ENCODE peak calls at places on chromosomes 3 and 15, in seven cellular contexts. Z is left ventricle myocardium inferior, M is A673, S is trophoblast cell, Y is GM23338, P is PC-3, W is aorta. H is an unnamed sample. For H3K4me1, the result is how much of the 10 kb centered on the place peaks cover.

GRCh38 chr3:59425371-59425770 is 375.5 kb upstream of the CFAP20DC start:
- DNase-seq in Z (no peak), M (no peak), S (peak), Y (no peak), P (peak), W (no peak), H (peak)

GRCh38 chr15:73969151-73969759 is 22.8 kb downstream of the STOML1 start:
- DNase-seq in Z (no peak), M (no peak), S (no peak), Y (no peak), P (no peak), W (peak), H (no peak)

GRCh38 chr15:26656080-26656479 is 116.8 kb downstream of the GABRB3 start:
- DNase-seq in Z (no peak), M (no peak), S (no peak), Y (no peak), P (peak), W (no peak), H (no peak)

GRCh38 chr3:144104146-144104545 is 132.5 kb downstream of the DIPK2A start:
- DNase-seq in Z (no peak), M (no peak), S (no peak), Y (no peak), P (no peak), W (no peak), H (no peak)

GRCh38 chr15:61195116-61196002 is 33.7 kb downstream of the RORA start:
- DNase-seq in Z (no peak), M (peak), S (peak), Y (peak), P (peak), W (no peak), H (peak)

GRCh38 chr3:133591271-133591742 is 17.8 kb downstream of the CDV3 start:
- DNase-seq in Z (no peak), M (no peak), S (peak), Y (no peak), P (peak), W (no peak), H (no peak)

GRCh38 chr15:51776952-51777574 is 25.7 kb downstream of the TMOD2 start:
- DNase-seq in Z (no peak), M (peak), S (peak), Y (peak), P (peak), W (no peak), H (peak)

GRCh38 chr15:25989327-25989726 is 126.2 kb upstream of the ATP10A start:
- DNase-seq in Z (no peak), M (no peak), S (peak), Y (peak), P (no peak), W (no peak), H (peak)

GRCh38 chr3:111871809-111872623 is 13.0 kb downstream of the PHLDB2 start:
- DNase-seq in Z (no peak), M (no peak), S (no peak), Y (no peak), P (no peak), W (no peak), H (no peak)

GRCh38 chr3:64093825-64094712 is 70.8 kb upstream of the PSMD6 start:
- DNase-seq in Z (no peak), M (no peak), S (no peak), Y (no peak), P (peak), W (no peak), H (no peak)

GRCh38 chr3:148173836-148174235 is 523.9 kb upstream of the AGTR1 start:
- DNase-seq in Z (no peak), M (no peak), S (no peak), Y (no peak), P (no peak), W (no peak), H (no peak)

GRCh38 chr3:46110701-46111493 is 83.6 kb upstream of the XCR1 start:
- DNase-seq in Z (no peak), M (no peak), S (peak), Y (peak), P (peak), W (no peak), H (no peak)
- H3K4me1 ChIP-seq in Z (under half), M (under half), S (under half), Y (under half), P (half or more), W (under half), H (under half)

DNA sequence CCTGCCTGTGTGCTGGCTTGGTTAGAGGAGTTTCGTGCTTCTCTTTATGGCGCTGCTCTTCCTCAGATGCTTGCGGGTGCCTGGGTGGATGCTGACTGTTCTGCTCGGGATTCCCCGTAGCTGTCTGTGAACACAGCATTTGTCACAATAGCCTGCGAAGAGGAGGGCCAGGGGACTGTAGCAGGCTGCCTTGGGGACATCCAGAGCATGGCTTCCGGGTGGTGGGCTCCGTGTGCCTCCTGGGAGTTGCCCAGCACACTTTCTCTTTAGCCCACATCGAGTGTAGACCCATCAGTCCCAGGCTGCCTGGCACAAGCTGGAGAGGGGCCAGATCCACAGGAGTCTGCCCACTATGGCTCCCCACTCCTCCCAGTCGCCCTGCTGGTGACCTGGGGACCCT is 22.4 kb downstream of the LRRK1 start:
- DNase-seq in Z (no peak), M (no peak), S (no peak), Y (no peak), P (no peak), W (no peak), H (no peak)
- H3K27ac ChIP-seq in Z (no peak), M (no peak), S (no peak), Y (no peak), P (no peak), W (no peak), H (no peak)

DNA sequence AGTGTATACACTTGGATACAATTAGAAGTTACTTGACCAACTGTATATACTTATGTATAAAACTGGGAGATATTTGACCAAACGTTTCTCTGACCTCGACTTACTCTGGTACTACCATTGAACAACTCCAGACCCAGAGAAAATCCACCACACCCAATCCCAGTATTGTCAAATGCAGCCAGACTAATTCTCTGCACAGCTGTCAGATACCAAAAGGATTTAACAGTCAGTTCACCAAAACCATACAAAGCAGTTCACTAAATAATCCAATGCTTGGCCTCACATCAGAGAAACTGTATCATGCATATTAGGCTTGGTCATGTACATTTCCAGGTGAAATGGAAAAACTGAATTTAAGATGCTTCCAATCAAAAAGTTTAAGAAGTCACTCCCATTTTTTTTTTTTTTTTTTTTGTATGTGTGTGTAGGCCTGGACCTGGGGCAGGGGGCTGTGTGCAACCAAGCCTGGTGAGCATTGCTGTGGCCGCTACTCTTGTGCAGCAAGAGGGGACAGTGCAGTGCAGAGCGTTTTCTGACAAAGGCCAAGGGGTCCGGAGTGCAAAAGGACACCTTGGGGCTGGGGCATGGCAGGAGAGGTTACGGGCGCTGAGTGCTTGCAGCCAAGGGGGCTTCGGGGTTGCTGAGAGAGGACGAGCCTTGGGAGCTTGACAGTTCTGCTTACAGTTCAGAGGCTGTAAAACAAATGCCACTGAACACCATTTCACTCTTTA is 1.4 kb downstream of the TOMM70 start:
- DNase-seq in Z (no peak), M (no peak), S (no peak), Y (no peak), P (no peak), W (no peak), H (no peak)
- H3K4me3 ChIP-seq in Z (peak), M (peak), S (no peak), Y (peak), P (peak), W (peak), H (peak)

GRCh38 chr3:152381881-152382295 is 113.2 kb downstream of the MBNL1 start:
- DNase-seq in Z (no peak), M (no peak), S (no peak), Y (no peak), P (no peak), W (no peak), H (no peak)
- H3K4me1 ChIP-seq in Z (half or more), M (half or more), S (under half), Y (under half), P (under half), W (under half), H (under half)

DNA sequence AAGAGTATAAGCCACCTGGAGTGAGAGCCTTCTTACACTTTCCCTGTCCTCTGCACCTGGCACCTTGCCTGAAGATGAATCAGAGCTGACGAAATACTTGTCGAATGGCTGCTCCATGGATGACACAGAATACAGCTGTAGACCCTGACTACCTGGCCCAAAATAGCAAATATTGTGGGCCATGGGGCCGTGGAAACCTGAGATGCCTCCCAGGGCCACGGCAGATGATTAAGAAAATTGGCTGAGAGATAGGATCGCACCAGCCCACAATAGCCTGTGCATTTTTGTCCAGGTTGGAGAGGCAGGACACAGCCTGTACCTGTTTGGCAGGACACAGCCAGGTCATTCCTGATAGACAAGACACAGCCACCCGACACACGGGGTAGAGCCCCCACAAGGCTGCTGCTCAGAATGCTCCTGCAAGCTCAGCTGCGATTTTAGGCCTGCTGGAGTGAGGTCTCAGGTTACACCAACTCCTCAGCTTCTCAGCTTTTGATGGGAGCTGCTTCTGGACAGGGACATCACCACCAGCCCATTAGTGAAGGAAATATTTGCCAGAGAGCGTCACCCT is 22.9 kb upstream of the TPM1 start:
- DNase-seq in Z (no peak), M (no peak), S (peak), Y (peak), P (peak), W (no peak), H (no peak)
- H3K27ac ChIP-seq in Z (no peak), M (no peak), S (peak), Y (no peak), P (peak), W (no peak), H (no peak)

DNA sequence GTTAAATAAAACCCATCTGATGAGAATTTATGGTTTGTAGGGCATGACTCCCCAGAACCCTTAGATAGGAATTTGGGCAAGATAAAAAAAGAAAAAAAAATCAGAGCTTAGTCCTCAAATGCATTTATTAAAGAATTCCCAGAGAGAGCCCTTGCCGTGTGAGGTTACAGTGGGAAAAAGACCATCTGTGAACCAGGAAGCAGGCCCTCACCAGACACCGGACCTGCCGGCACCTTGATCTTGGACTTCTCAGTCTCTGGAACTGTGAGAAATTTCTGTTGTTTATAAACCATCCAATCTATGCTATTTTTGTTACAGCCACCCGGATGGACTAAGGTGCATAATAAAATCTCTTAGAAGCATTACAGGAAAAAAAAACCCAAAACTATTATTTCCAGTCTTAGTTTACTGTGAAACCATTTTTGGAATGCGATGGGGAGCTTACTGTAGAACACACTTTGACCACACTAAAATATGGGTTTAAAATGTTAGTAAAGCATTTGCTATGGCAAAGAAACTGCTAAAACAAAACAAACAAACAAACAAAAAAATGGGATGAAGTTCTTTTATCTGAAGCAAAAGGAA is 72.2 kb downstream of the LEKR1 start:
- DNase-seq in Z (no peak), M (no peak), S (no peak), Y (no peak), P (no peak), W (no peak), H (no peak)
- H3K4me3 ChIP-seq in Z (no peak), M (no peak), S (no peak), Y (no peak), P (no peak), W (no peak), H (no peak)